ENCODE peak calls at places on chromosome X, in five cellular contexts. U, F, P, O and W are unnamed samples.

GRCh38 chrX:107205770-107206696 is at the start of the genes DNAAF6 and NUP62CL:
- DNase-seq in U (peak), F (peak), P (peak), O (peak), W (peak)

GRCh38 chrX:101347859-101348451 is 587 bp downstream of the TIMM8A start:
- DNase-seq in U (peak), F (no peak), P (no peak), O (no peak), W (no peak)

GRCh38 chrX:57528670-57529255 is 63.0 kb upstream of the ZXDB start:
- DNase-seq in U (peak), F (no peak), P (peak), O (no peak), W (no peak)

GRCh38 chrX:26347171-26347570 is 131.2 kb downstream of the MAGEB5 start:
- DNase-seq in U (no peak), F (no peak), P (no peak), O (no peak), W (no peak)

GRCh38 chrX:72712094-72712755 is 1.9 kb downstream of the PHKA1 start:
- DNase-seq in U (no peak), F (no peak), P (peak), O (no peak), W (no peak)

GRCh38 chrX:37646254-37646653 is 39.3 kb upstream of the XK start:
- DNase-seq in U (no peak), F (no peak), P (no peak), O (no peak), W (no peak)

GRCh38 chrX:50697691-50698090 is 116.3 kb downstream of the SHROOM4 start:
- DNase-seq in U (no peak), F (no peak), P (no peak), O (no peak), W (no peak)

GRCh38 chrX:7028246-7028645 is 119.3 kb upstream of the STS start:
- DNase-seq in U (no peak), F (no peak), P (no peak), O (no peak), W (no peak)

GRCh38 chrX:150157291-150157690 is 205.8 kb upstream of the MAMLD1 start:
- DNase-seq in U (no peak), F (no peak), P (no peak), O (no peak), W (no peak)

GRCh38 chrX:54937416-54937815 is 16.8 kb downstream of the TRO start:
- DNase-seq in U (no peak), F (no peak), P (no peak), O (no peak), W (no peak)

GRCh38 chrX:70508296-70508911 is 63.8 kb downstream of the DLG3 start:
- DNase-seq in U (no peak), F (no peak), P (peak), O (no peak), W (no peak)

GRCh38 chrX:40149286-40150175 is 51.8 kb upstream of the BCOR start:
- DNase-seq in U (no peak), F (no peak), P (no peak), O (no peak), W (no peak)

GRCh38 chrX:65196758-65197371 is 220.6 kb upstream of the ZC4H2 start:
- DNase-seq in U (peak), F (no peak), P (peak), O (no peak), W (peak)

GRCh38 chrX:53458082-53458481 is 23.9 kb upstream of the HSD17B10 start:
- DNase-seq in U (no peak), F (no peak), P (no peak), O (no peak), W (no peak)

GRCh38 chrX:32868524-32868895 is 342.8 kb downstream of the DMD start:
- DNase-seq in U (no peak), F (no peak), P (no peak), O (no peak), W (no peak)

GRCh38 chrX:16762579-16762978 is 23.7 kb upstream of the TXLNG start:
- DNase-seq in U (no peak), F (no peak), P (no peak), O (no peak), W (no peak)

GRCh38 chrX:150873616-150874015 is 24.9 kb downstream of the CD99L2 start:
- DNase-seq in U (peak), F (no peak), P (no peak), O (peak), W (no peak)

GRCh38 chrX:38327007-38327774 is at the start of gene RPGR:
- DNase-seq in U (peak), F (peak), P (peak), O (peak), W (peak)

GRCh38 chrX:10186355-10186754 is 29.6 kb downstream of the CLCN4 start:
- DNase-seq in U (no peak), F (no peak), P (no peak), O (no peak), W (no peak)

GRCh38 chrX:19863237-19864223 is 23.9 kb downstream of the SH3KBP1 start:
- DNase-seq in U (no peak), F (no peak), P (no peak), O (no peak), W (no peak)

GRCh38 chrX:152905081-152905420 is 7.2 kb downstream of the ZNF185 start:
- DNase-seq in U (no peak), F (peak), P (no peak), O (no peak), W (no peak)

GRCh38 chrX:21438792-21439191 is 64.6 kb downstream of the CNKSR2 start:
- DNase-seq in U (no peak), F (no peak), P (no peak), O (no peak), W (no peak)

GRCh38 chrX:63918611-63919010 is 133.6 kb upstream of the ARHGEF9 start:
- DNase-seq in U (no peak), F (no peak), P (no peak), O (peak), W (no peak)
- TF ChIP-seq CTCF in U (no peak), F (no peak), P (no peak), O (no peak), W (no peak)

DNA sequence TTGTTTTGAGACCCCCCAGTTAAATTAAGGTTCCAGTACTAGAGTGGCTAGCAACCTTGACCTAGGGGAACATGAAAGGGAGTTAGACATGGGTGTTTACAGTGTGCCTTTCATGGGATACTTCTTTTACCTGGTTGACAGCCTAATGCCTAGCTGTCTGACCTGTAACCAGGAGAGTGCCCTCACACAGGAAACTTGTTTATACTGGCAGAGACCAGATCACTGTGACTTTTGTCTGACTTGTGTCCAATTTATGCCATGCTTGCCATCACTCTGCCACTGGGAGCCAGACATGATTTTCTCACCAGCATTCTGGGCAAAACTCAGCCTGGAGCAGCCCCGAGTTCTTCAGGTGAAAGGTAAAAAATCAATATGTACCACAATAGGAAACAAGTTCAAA is 305.9 kb downstream of the CHIC1 start:
- DNase-seq in U (no peak), F (no peak), P (no peak), O (no peak), W (no peak)
- TF ChIP-seq POLR2AphosphoS5 in U (no peak), F (no peak), P (no peak), O (no peak), W (no peak)

DNA sequence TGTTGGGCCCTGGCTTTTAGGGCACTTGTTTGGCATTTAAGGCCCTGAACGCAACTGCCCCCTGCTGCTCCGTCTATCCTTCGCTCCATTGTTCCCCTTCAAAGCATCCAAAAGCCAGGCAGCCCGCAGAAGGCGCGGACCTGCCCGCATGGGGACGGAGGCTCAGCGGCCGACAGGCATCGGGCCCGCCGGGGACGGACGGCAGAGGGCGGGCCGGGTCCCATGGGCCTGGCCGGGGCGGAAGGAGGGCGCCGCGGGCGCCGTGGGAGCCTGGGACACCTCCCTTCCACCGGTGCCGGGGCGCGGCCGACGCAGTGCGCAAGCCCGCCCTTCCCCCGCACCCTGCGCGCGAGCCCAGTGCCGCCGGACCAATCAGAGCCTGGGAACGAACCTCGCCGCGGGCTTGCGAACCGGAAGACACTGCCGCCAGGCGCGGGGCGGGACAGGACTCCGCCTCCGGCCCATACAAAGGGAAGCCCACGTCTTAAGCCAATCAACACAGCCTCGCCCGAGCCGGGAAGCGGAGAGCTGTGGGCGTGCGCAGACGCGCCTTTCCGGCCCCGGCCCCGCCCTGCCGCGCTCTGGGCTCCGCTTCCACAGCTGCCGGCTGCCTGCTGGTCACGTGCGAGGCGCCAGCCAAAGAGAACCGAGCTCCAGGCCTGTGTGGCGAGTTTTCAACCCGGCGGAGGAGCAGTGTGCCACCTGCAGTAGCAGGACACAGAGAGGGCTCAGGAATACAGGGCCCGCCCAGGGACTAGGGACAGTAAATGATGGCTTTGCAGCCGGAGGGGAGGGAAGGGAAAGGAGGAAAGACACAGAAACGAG is 2.1 kb upstream of the ARHGAP4 start:
- DNase-seq in U (peak), F (peak), P (peak), O (peak), W (peak)
- TF ChIP-seq POLR2A in U (peak), F (peak), P (peak), O (peak), W (peak)

GRCh38 chrX:124151195-124151594 is 181.3 kb upstream of the TEX13D start:
- DNase-seq in U (no peak), F (no peak), P (no peak), O (no peak), W (no peak)
- TF ChIP-seq CTCF in U (no peak), F (no peak), P (peak), O (no peak), W (no peak)

GRCh38 chrX:106177982-106178321 is 9.8 kb downstream of the PWWP3B start:
- DNase-seq in U (no peak), F (no peak), P (no peak), O (no peak), W (no peak)

GRCh38 chrX:106177106-106177981 is 9.2 kb downstream of the PWWP3B start:
- DNase-seq in U (peak), F (no peak), P (peak), O (no peak), W (no peak)

DNA sequence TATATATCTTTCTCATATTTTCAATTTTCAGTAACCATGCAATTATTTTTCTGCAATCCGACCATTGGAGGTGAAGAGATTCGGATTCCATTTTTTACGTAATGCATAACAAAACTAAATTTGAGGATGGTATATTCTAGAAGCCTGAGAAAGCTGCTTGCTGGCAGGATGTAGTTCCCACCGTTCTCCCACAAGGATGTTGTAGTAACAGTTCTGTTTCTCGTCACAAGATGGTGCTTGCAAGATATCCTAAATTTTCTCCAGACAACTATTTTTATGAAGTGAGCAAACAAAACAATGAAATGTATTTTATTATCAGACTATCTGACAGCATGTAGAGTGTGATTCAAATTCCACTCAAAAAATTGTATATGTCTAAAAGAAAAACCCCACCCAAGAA is 10.7 kb downstream of the PWWP3B start:
- DNase-seq in U (no peak), F (no peak), P (no peak), O (no peak), W (no peak)
- TF ChIP-seq POLR2AphosphoS5 in U (no peak), F (no peak), P (no peak), O (no peak), W (no peak)

GRCh38 chrX:120244735-120245498 is 5.7 kb upstream of the ZBTB33 start:
- DNase-seq in U (peak), F (peak), P (peak), O (peak), W (peak)
- TF ChIP-seq POLR2A in U (no peak), F (no peak), P (peak), O (no peak), W (peak)

GRCh38 chrX:112910418-112910817 is 69.8 kb upstream of the AMOT start:
- DNase-seq in U (no peak), F (no peak), P (no peak), O (no peak), W (no peak)
- TF ChIP-seq CTCF in U (no peak), F (no peak), P (no peak), O (no peak), W (no peak)

GRCh38 chrX:78944351-78944750 is 840 bp upstream of the P2RY10 start:
- DNase-seq in U (no peak), F (no peak), P (no peak), O (no peak), W (no peak)

GRCh38 chrX:78946178-78946896 is 1.1 kb downstream of the P2RY10 start:
- DNase-seq in U (no peak), F (no peak), P (no peak), O (no peak), W (no peak)

GRCh38 chrX:78950157-78950556 is 5.0 kb downstream of the P2RY10 start:
- DNase-seq in U (no peak), F (no peak), P (no peak), O (no peak), W (no peak)

GRCh38 chrX:78945186-78945912 is at the start of gene P2RY10:
- DNase-seq in U (no peak), F (no peak), P (no peak), O (no peak), W (peak)
- TF ChIP-seq POLR2AphosphoS5 in U (no peak), F (no peak), P (no peak), O (no peak), W (no peak)

DNA sequence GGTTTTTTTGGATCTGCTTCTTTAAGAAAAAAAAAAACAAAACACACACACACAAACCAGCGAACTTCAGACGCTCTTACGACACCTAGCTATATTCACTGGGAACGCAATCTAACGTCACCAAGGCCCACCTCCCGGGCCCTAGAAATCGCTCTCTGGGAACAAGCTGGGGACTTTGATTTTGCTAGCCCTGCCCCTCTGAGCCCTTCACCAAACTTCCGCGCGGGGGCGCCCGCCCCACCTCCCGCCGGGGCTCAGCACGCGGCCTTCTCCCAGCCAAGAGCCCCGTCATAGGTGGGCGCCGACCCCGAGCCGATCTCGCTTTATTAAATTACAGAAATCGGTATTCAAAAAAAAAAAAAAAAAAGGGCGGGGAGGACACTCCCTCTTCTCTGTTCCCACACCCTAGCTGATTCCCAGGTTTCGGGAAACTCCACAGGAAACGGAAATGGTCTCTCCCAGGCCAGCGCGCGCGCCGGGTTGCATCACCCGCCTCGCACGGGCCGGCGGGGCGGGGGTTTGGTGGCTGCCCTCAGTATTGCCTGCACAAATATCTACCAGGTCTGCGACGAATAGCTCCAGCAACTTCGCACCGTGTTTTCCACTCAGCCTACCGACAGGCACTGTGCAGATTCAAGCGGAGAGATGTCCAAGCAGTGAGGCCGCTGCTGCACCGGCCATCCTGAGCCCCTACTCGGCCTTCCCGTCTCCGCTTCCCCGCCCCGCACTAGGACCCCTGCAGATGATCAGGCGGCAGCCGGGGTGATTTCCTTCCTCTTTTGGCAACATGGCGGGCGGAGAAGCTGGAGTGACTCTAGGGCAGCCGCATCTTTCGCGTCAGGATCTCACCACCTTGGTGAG is at the start of gene EIF2S3:
- DNase-seq in U (peak), F (peak), P (peak), O (peak), W (peak)
- TF ChIP-seq POLR2A in U (no peak), F (no peak), P (peak), O (peak), W (peak)